ENCODE peak calls at places on chromosome 19, in four cellular contexts. C, T, I and H are unnamed samples.
A peak's percentile ranks its signal among the peaks of the same experiment; 100 is the strongest.

GRCh38 chr19:1085676-1086442 is 9.3 kb downstream of the POLR2E start:
- DNase-seq in T (no peak), C (no peak), I (peak; percentile 81), H (no peak)

GRCh38 chr19:17473041-17473440 is 2.7 kb downstream of the SLC27A1 start:
- DNase-seq in I (no peak), C (no peak), T (no peak), H (peak; percentile 63)

GRCh38 chr19:48659768-48660167 is 13.0 kb downstream of the NTN5 start:
- DNase-seq in C (no peak), I (no peak), T (no peak), H (no peak)

GRCh38 chr19:38059897-38060296 is 152.9 kb downstream of the SIPA1L3 start:
- DNase-seq in C (no peak), I (no peak), T (no peak), H (peak; percentile 72)

GRCh38 chr19:40414536-40415535 is 1.7 kb upstream of the PRX start:
- DNase-seq in T (no peak), I (peak; percentile 50), C (no peak), H (no peak)

GRCh38 chr19:11378319-11379189 is 4.1 kb downstream of the SWSAP1 start:
- DNase-seq in C (no peak), T (peak; percentile 44), I (peak; percentile 59), H (no peak)

GRCh38 chr19:28519950-28520861 is 692.7 kb downstream of the UQCRFS1 start:
- DNase-seq in C (no peak), T (no peak), I (peak; percentile 42), H (no peak)

GRCh38 chr19:6767357-6768235 is at the start of gene SH2D3A:
- DNase-seq in I (peak; percentile 97), C (peak; percentile 88), T (peak; percentile 51), H (no peak)

GRCh38 chr19:17496337-17496997 is 15.0 kb upstream of the PGLS start:
- DNase-seq in T (peak; percentile 63), C (peak; percentile 66), I (peak; percentile 86), H (no peak)

GRCh38 chr19:39913682-39914333 is 20.6 kb downstream of the FCGBP start:
- DNase-seq in T (no peak), C (no peak), I (peak; percentile 48), H (no peak)

GRCh38 chr19:49837425-49837824 is 13.5 kb upstream of the PTOV1 start:
- DNase-seq in I (no peak), T (no peak), C (no peak), H (no peak)

GRCh38 chr19:29831041-29831548 is 19.3 kb downstream of the CCNE1 start:
- DNase-seq in I (no peak), T (no peak), C (no peak), H (no peak)

GRCh38 chr19:45878043-45878794 is 7.7 kb downstream of the IRF2BP1 start:
- DNase-seq in C (no peak), T (no peak), I (peak; percentile 59), H (no peak)

GRCh38 chr19:28045621-28046020 is 1167.3 kb downstream of the UQCRFS1 start:
- DNase-seq in C (no peak), I (no peak), T (no peak), H (no peak)